ENCODE peak calls at places on chromosomes 16 and 17, in nine cellular contexts. K, S, F, Q, U, X, T, D and M are unnamed samples.

GRCh38 chr16:7431723-7432122 is 99.1 kb downstream of the RBFOX1 start:
- DNase-seq in U (no peak), T (no peak), K (no peak), F (no peak), S (no peak), Q (no peak), D (no peak), X (no peak), M (no peak)

GRCh38 chr17:48393271-48393670 is 36.7 kb downstream of the SKAP1 start:
- DNase-seq in S (no peak), D (no peak), F (no peak), T (no peak), X (no peak), U (no peak), Q (no peak), K (no peak), M (no peak)

GRCh38 chr17:327971-328370 is 24.6 kb downstream of the RPH3AL start:
- DNase-seq in D (no peak), T (no peak), K (no peak), X (no peak), Q (no peak), U (no peak), F (no peak), S (no peak), M (no peak)

GRCh38 chr16:49486350-49486749 is 112.7 kb downstream of the C16orf78 start:
- DNase-seq in D (no peak), Q (no peak), U (no peak), X (no peak), S (no peak), K (no peak), F (no peak), T (no peak), M (no peak)

GRCh38 chr16:73171380-73171779 is 123.5 kb upstream of the ZFHX3 start:
- DNase-seq in D (no peak), Q (no peak), X (no peak), F (no peak), K (no peak), T (no peak), U (no peak), S (no peak), M (no peak)

GRCh38 chr17:82663381-82664275 is 15.4 kb upstream of the WDR45B start:
- DNase-seq in K (no peak), F (no peak), D (no peak), X (no peak), U (no peak), S (no peak), Q (no peak), T (no peak), M (peak; percentile 20)

GRCh38 chr16:875182-876040 is 74.9 kb upstream of the GNG13 start:
- DNase-seq in K (no peak), X (no peak), S (no peak), Q (no peak), D (no peak), F (no peak), T (no peak), U (no peak), M (peak; percentile 17)

GRCh38 chr16:83843657-83844056 is 35.9 kb downstream of the HSBP1 start:
- DNase-seq in U (no peak), K (no peak), S (no peak), F (no peak), X (no peak), Q (no peak), T (no peak), D (no peak), M (peak; percentile 44)

GRCh38 chr17:63475491-63476412 is 1.1 kb upstream of the ACE start:
- DNase-seq in Q (no peak), S (no peak), X (no peak), U (no peak), T (no peak), F (no peak), K (no peak), D (no peak), M (no peak)

GRCh38 chr16:77789085-77789611 is 784 bp downstream of the VAT1L start:
- DNase-seq in K (no peak), X (no peak), S (no peak), D (no peak), T (no peak), Q (no peak), U (no peak), F (no peak), M (no peak)

GRCh38 chr16:19781196-19781595 is 63.1 kb downstream of the IQCK start:
- DNase-seq in U (no peak), D (no peak), Q (no peak), S (no peak), K (no peak), X (no peak), T (peak; percentile 34), F (no peak), M (no peak)

GRCh38 chr16:30491744-30492308 is 19.3 kb downstream of the ITGAL start:
- DNase-seq in Q (no peak), K (no peak), X (peak; percentile 86), T (peak; percentile 42), S (no peak), U (no peak), F (peak; percentile 74), D (peak; percentile 61), M (no peak)

GRCh38 chr16:80993293-80993691 is 13.4 kb downstream of the CMC2 start:
- DNase-seq in S (no peak), U (no peak), T (peak; percentile 88), F (peak; percentile 69), X (peak; percentile 41), K (no peak), Q (no peak), D (peak; percentile 95), M (no peak)

GRCh38 chr17:14580494-14580893 is 279.6 kb downstream of the HS3ST3B1 start:
- DNase-seq in U (no peak), K (no peak), T (no peak), F (no peak), X (no peak), Q (no peak), S (no peak), D (peak; percentile 16), M (no peak)

GRCh38 chr16:2817496-2818277 is 650 bp downstream of the PRSS21 start:
- DNase-seq in U (peak; percentile 68), K (no peak), D (no peak), X (no peak), S (no peak), Q (no peak), T (no peak), F (no peak), M (peak; percentile 11)

GRCh38 chr17:55448681-55449080 is 27.0 kb upstream of the MMD start:
- DNase-seq in T (no peak), Q (no peak), F (no peak), D (no peak), K (no peak), U (no peak), S (no peak), X (peak; percentile 54), M (no peak)

GRCh38 chr17:81332949-81333570 is 38.0 kb upstream of the SLC38A10 start:
- DNase-seq in D (no peak), T (no peak), K (no peak), X (no peak), F (no peak), Q (no peak), S (no peak), U (no peak), M (no peak)

GRCh38 chr17:214881-215331 is 33.5 kb upstream of the DOC2B start:
- DNase-seq in X (no peak), D (no peak), S (no peak), U (no peak), K (no peak), T (no peak), F (no peak), Q (no peak), M (no peak)

GRCh38 chr17:56230660-56231059 is 77.4 kb downstream of the ANKFN1 start:
- DNase-seq in T (no peak), K (no peak), X (peak; percentile 6), S (no peak), U (no peak), Q (no peak), F (no peak), D (no peak), M (peak; percentile 39)

GRCh38 chr16:15792563-15792971 is 64.3 kb downstream of the MYH11 start:
- DNase-seq in U (no peak), S (no peak), X (no peak), D (no peak), F (no peak), T (no peak), K (no peak), Q (no peak), M (no peak)

GRCh38 chr17:65017375-65017774 is 39.2 kb downstream of the GNA13 start:
- DNase-seq in D (no peak), S (no peak), Q (no peak), U (no peak), X (no peak), K (no peak), F (no peak), T (no peak), M (no peak)

GRCh38 chr17:57570740-57571344 is 174.3 kb downstream of the CCDC182 start:
- DNase-seq in X (no peak), D (no peak), Q (no peak), K (no peak), U (no peak), S (no peak), T (no peak), F (no peak), M (peak; percentile 55)

GRCh38 chr17:37478187-37478586 is 11.5 kb upstream of the DUSP14 start:
- DNase-seq in D (peak; percentile 64), U (no peak), F (no peak), S (no peak), T (no peak), K (no peak), Q (no peak), X (no peak), M (peak; percentile 74)

GRCh38 chr16:1965610-1966009 is 984 bp upstream of the RPS2 start:
- DNase-seq in X (no peak), D (no peak), T (no peak), S (no peak), K (no peak), U (no peak), F (no peak), Q (no peak), M (no peak)

GRCh38 chr16:84985079-84986065 is 26.0 kb downstream of the ZDHHC7 start:
- DNase-seq in D (peak; percentile 83), Q (no peak), T (no peak), X (no peak), F (no peak), S (no peak), K (no peak), U (no peak), M (no peak)

GRCh38 chr16:90031931-90032663 is 12.8 kb upstream of the DBNDD1 start:
- DNase-seq in S (no peak), U (no peak), F (peak; percentile 42), Q (no peak), K (peak; percentile 41), D (no peak), X (peak; percentile 41), T (no peak), M (no peak)

GRCh38 chr17:34673516-34673915 is 94.1 kb downstream of the TMEM132E start:
- DNase-seq in F (no peak), U (no peak), X (no peak), S (no peak), T (no peak), Q (no peak), K (no peak), D (no peak), M (no peak)